ENCODE peak calls at places on chromosomes 2 and 18, in four cellular contexts. X is naive thymus-derived CD4-positive, alpha-beta T cell; E is DND-41; W is NCI-H1092. S is an unnamed sample.

GRCh38 chr2:180573951-180574350 is 406.5 kb upstream of the UBE2E3 start:
- DNase-seq in X (no peak), E (no peak), W (no peak), S (no peak)

GRCh38 chr18:7844418-7844817 is 277.3 kb downstream of the PTPRM start:
- DNase-seq in X (no peak), E (no peak), W (no peak), S (no peak)

GRCh38 chr2:236338495-236339184 is 74.4 kb upstream of the ASB18 start:
- DNase-seq in X (no peak), E (no peak), W (no peak), S (no peak)

GRCh38 chr2:29878898-29879297 is 42.5 kb downstream of the ALK start:
- DNase-seq in X (no peak), E (no peak), W (no peak), S (no peak)

GRCh38 chr2:86778957-86779356 is 11.8 kb downstream of the CD8A start:
- DNase-seq in X (no peak), E (no peak), W (no peak), S (no peak)

GRCh38 chr2:166092889-166093288 is 34.9 kb downstream of the SCN1A start:
- DNase-seq in X (no peak), E (no peak), W (no peak), S (no peak)

GRCh38 chr2:145066795-145067194 is 546.9 kb upstream of the ZEB2 start:
- DNase-seq in X (no peak), E (no peak), W (no peak), S (no peak)

GRCh38 chr2:437772-438393 is 150.0 kb upstream of the ALKAL2 start:
- DNase-seq in X (peak; percentile 38), E (peak; percentile 79), W (peak; percentile 14), S (peak; percentile 44)

GRCh38 chr18:69097349-69097748 is 299.5 kb downstream of the CCDC102B start:
- DNase-seq in X (no peak), E (no peak), W (no peak), S (no peak)

GRCh38 chr2:60486067-60486466 is 67.4 kb downstream of the BCL11A start:
- DNase-seq in X (no peak), E (no peak), W (no peak), S (no peak)

GRCh38 chr2:159146930-159147666 is 139.4 kb downstream of the WDSUB1 start:
- DNase-seq in X (no peak), E (no peak), W (peak; percentile 14), S (no peak)

GRCh38 chr18:6744816-6745455 is 15.4 kb downstream of the ARHGAP28 start:
- DNase-seq in X (no peak), E (no peak), W (no peak), S (no peak)

S was measured in NCI-H510A.